ENCODE peak calls at places on chromosomes 5 and 9, in five cellular contexts. C is ovary, A is pancreas, Z is psoas muscle, I is left lung. E is an unnamed sample.

GRCh38 chr9:134379774-134380431 is 53.6 kb downstream of the RXRA start:
- DNase-seq in C (no peak), A (no peak), Z (peak; percentile 70), I (no peak), E (peak; percentile 88)

GRCh38 chr5:110909415-110909814 is 162.1 kb upstream of the TSLP start:
- DNase-seq in C (no peak), A (no peak), Z (no peak), I (no peak), E (peak; percentile 23)

GRCh38 chr9:100206899-100207298 is 107.9 kb downstream of the INVS start:
- DNase-seq in C (no peak), A (no peak), Z (no peak), I (no peak), E (no peak)

GRCh38 chr5:135566422-135567416 is 12.1 kb downstream of the CXCL14 start:
- DNase-seq in C (no peak), A (no peak), Z (no peak), I (peak; percentile 68), E (no peak)

GRCh38 chr5:124736814-124737186 is 9.6 kb downstream of the ZNF608 start:
- DNase-seq in C (no peak), A (no peak), Z (no peak), I (no peak), E (no peak)

GRCh38 chr9:9387511-9388115 is 1225.2 kb downstream of the PTPRD start:
- DNase-seq in C (no peak), A (no peak), Z (no peak), I (peak; percentile 14), E (no peak)

GRCh38 chr5:54120473-54120872 is 189.9 kb downstream of the ARL15 start:
- DNase-seq in C (no peak), A (no peak), Z (no peak), I (no peak), E (no peak)

GRCh38 chr5:172110921-172111873 is 76.8 kb downstream of the STK10 start:
- DNase-seq in C (no peak), A (no peak), Z (peak; percentile 45), I (peak; percentile 93), E (peak; percentile 92)

GRCh38 chr5:180156141-180156540 is 52.9 kb downstream of the RASGEF1C start:
- DNase-seq in C (peak; percentile 4), A (no peak), Z (no peak), I (no peak), E (no peak)

GRCh38 chr5:112933651-112934365 is 11.8 kb upstream of the REEP5 start:
- DNase-seq in C (no peak), A (no peak), Z (no peak), I (no peak), E (no peak)

GRCh38 chr9:21711504-21711903 is 90.9 kb upstream of the MTAP start:
- DNase-seq in C (no peak), A (no peak), Z (no peak), I (no peak), E (no peak)

GRCh38 chr5:147813696-147814095 is 17.8 kb downstream of the SPINK1 start:
- DNase-seq in C (no peak), A (no peak), Z (no peak), I (no peak), E (no peak)

GRCh38 chr5:129905467-129906176 is 1.4 kb downstream of the CHSY3 start:
- DNase-seq in C (no peak), A (peak; percentile 9), Z (peak; percentile 21), I (peak; percentile 70), E (no peak)

GRCh38 chr5:57805732-57806131 is 323.1 kb upstream of the ACTBL2 start:
- DNase-seq in C (no peak), A (no peak), Z (no peak), I (no peak), E (no peak)

GRCh38 chr9:113922160-113922559 is 46.1 kb downstream of the ZNF618 start:
- DNase-seq in C (no peak), A (no peak), Z (no peak), I (no peak), E (peak; percentile 33)

GRCh38 chr9:93202919-93203712 is 19.2 kb downstream of the WNK2 start:
- DNase-seq in C (no peak), A (no peak), Z (no peak), I (peak; percentile 41), E (no peak)

GRCh38 chr5:84885479-84886258 is 501.0 kb upstream of the EDIL3 start:
- DNase-seq in C (peak; percentile 16), A (no peak), Z (no peak), I (no peak), E (peak; percentile 39)

GRCh38 chr9:96567203-96567700 is 52.4 kb downstream of the CDC14B start:
- DNase-seq in C (no peak), A (no peak), Z (peak; percentile 35), I (no peak), E (no peak)

GRCh38 chr5:145925803-145926202 is 10.6 kb upstream of the SH3RF2 start:
- DNase-seq in C (no peak), A (no peak), Z (no peak), I (no peak), E (no peak)

GRCh38 chr9:124342946-124343485 is 72.2 kb downstream of the PSMB7 start:
- DNase-seq in C (peak; percentile 78), A (no peak), Z (peak; percentile 80), I (peak; percentile 81), E (peak; percentile 80)

GRCh38 chr9:136499935-136500910 is 17.4 kb upstream of the SEC16A start:
- DNase-seq in C (no peak), A (peak; percentile 89), Z (no peak), I (no peak), E (no peak)

GRCh38 chr5:142621227-142621626 is 64.7 kb downstream of the FGF1 start:
- DNase-seq in C (no peak), A (no peak), Z (no peak), I (no peak), E (peak; percentile 91)

GRCh38 chr9:123044556-123044955 is 11.1 kb downstream of the GPR21 start:
- DNase-seq in C (no peak), A (no peak), Z (no peak), I (no peak), E (no peak)

GRCh38 chr5:138441221-138441620 is 2.4 kb downstream of the REEP2 start:
- DNase-seq in C (no peak), A (no peak), Z (no peak), I (no peak), E (no peak)

GRCh38 chr9:123349691-123350480 is 6.1 kb upstream of the CRB2 start:
- DNase-seq in C (peak; percentile 33), A (peak; percentile 49), Z (no peak), I (no peak), E (peak; percentile 59)

GRCh38 chr9:70577671-70578070 is 163.2 kb upstream of the KLF9 start:
- DNase-seq in C (no peak), A (no peak), Z (no peak), I (no peak), E (no peak)

GRCh38 chr9:131854906-131855504 is 115.1 kb upstream of the RAPGEF1 start:
- DNase-seq in C (no peak), A (no peak), Z (no peak), I (no peak), E (no peak)

GRCh38 chr5:16712178-16712577 is 95.4 kb upstream of the RETREG1 start:
- DNase-seq in C (no peak), A (no peak), Z (no peak), I (no peak), E (no peak)

GRCh38 chr5:59799668-59800374 is 93.7 kb downstream of the PDE4D start:
- DNase-seq in C (no peak), A (no peak), Z (no peak), I (no peak), E (no peak)

GRCh38 chr9:10612649-10613398 is at the start of gene PTPRD:
- DNase-seq in C (no peak), A (peak; percentile 67), Z (no peak), I (peak; percentile 85), E (no peak)

GRCh38 chr9:10614201-10614870 is 1.5 kb upstream of the PTPRD start:
- DNase-seq in C (no peak), A (no peak), Z (no peak), I (no peak), E (no peak)

DNA sequence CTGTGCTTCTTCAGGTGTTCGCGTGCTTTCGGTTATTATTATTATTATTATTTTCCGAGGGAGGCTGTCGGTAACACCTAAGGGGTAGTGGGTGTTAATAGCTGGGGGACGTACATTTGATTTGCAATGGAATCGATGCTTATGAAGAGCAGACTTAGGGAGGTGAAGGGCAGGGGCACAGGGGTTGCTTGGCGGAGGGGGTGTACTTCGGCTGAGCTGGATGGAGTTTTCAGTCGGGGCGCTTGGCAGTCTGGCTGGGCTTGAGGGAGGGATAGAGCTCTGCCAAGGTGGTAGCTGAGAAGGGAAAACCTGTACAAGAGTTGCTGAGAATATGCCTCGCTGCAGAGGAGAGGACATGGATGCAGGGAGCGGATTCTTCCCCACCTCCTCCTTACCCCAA is 611 bp upstream of the PTPRD start:
- DNase-seq in C (no peak), A (no peak), Z (no peak), I (peak; percentile 18), E (no peak)
- H3K4me3 ChIP-seq in C (no peak overlapping the region), A (no peak overlapping the region), Z (peak overlapping the region; percentile 52), I (peak overlapping the region; percentile 34), E (no peak overlapping the region)

GRCh38 chr5:33817301-33817700 is 74.5 kb downstream of the ADAMTS12 start:
- DNase-seq in C (no peak), A (no peak), Z (no peak), I (no peak), E (no peak)
- H3K27ac ChIP-seq in C (no peak overlapping the region), A (no peak overlapping the region), Z (no peak overlapping the region), I (no peak overlapping the region), E (no peak overlapping the region)

GRCh38 chr5:181170996-181171395 is 23.6 kb downstream of the OR2V2 start:
- DNase-seq in C (no peak), A (no peak), Z (no peak), I (no peak), E (no peak)

GRCh38 chr5:181170237-181170830 is 22.9 kb downstream of the OR2V2 start:
- DNase-seq in C (no peak), A (no peak), Z (no peak), I (no peak), E (no peak)

GRCh38 chr5:181166812-181167733 is 19.7 kb downstream of the OR2V2 start:
- DNase-seq in C (no peak), A (no peak), Z (no peak), I (no peak), E (no peak)

GRCh38 chr5:181167814-181168488 is 20.6 kb downstream of the OR2V2 start:
- DNase-seq in C (no peak), A (no peak), Z (no peak), I (no peak), E (no peak)

GRCh38 chr5:181168595-181169118 is 21.3 kb downstream of the OR2V2 start:
- DNase-seq in C (no peak), A (no peak), Z (no peak), I (no peak), E (no peak)
- H3K27me3 ChIP-seq in C (peaks cover 3% of the 10 kb centered on the region), A (peaks cover 32% of the 10 kb centered on the region), Z (peaks cover 91% of the 10 kb centered on the region), I (peaks cover 100% of the 10 kb centered on the region), E (peaks cover 15% of the 10 kb centered on the region)

DNA sequence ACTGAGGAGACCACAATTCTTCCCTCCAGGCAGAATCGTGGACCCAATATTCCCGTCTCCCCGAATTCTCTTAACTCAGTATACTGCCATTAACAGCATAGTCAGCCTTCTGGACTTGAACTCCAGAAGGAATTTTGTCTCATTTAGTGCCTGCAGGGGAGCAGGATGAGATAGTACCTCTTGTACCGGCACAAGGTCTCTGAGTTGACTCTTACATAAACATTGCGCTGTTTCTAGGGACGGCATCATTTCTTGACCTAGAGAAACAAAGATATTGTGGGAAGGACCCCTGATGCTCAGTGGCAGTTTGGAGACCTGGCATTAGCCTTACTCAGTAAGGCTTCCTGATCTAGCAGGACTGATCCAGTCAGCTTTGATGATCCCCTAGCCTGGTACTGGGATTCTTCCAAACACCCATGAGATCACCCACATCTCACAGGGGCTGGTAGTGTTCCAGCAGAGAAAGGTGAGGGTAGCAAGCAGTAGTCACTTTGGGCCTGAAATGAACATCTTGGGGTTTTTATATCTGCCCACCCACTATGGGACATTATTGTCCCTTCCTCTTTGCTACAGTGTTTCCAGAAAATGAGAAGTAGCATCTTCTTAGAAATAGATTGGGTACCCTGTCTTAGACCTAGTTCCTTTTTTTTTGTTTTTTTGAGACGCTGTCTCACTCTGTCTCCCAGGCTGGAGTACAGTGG is 249.0 kb upstream of the ANKRD55 start:
- DNase-seq in C (no peak), A (no peak), Z (no peak), I (no peak), E (no peak)
- H3K4me3 ChIP-seq in C (peak overlapping the region; percentile 64), A (no peak overlapping the region), Z (peak overlapping the region; percentile 72), I (no peak overlapping the region), E (no peak overlapping the region)